ENCODE peak calls at places on chromosomes 3 and 15, in six cellular contexts. One of them, this sample, is unnamed.
A peak's percentile ranks its signal among the peaks of the same experiment; 100 is the strongest.

GRCh38 chr15:89817701-89818280 is 3.1 kb upstream of the ANPEP start:
- DNase-seq in CD8-positive, alpha-beta memory T cell: no peak
- DNase-seq in aorta: no peak
- DNase-seq in endothelial cell of umbilical vein: no peak
- DNase-seq in heart right ventricle: no peak
- DNase-seq in left ventricle myocardium inferior: no peak
- DNase-seq in this sample: no peak

GRCh38 chr3:195224980-195225580 is 45.9 kb downstream of the XXYLT1 start:
- DNase-seq in heart right ventricle: no peak
- DNase-seq in CD8-positive, alpha-beta memory T cell: no peak
- DNase-seq in endothelial cell of umbilical vein: no peak
- DNase-seq in aorta: peak; percentile 63
- DNase-seq in left ventricle myocardium inferior: no peak
- DNase-seq in this sample: no peak

GRCh38 chr3:124834723-124835718 is 52.1 kb downstream of the ITGB5 start:
- DNase-seq in CD8-positive, alpha-beta memory T cell: peak; percentile 26
- DNase-seq in heart right ventricle: no peak
- DNase-seq in aorta: no peak
- DNase-seq in endothelial cell of umbilical vein: peak; percentile 90
- DNase-seq in left ventricle myocardium inferior: peak; percentile 28
- DNase-seq in this sample: peak; percentile 44

GRCh38 chr15:74889390-74889881 is 406 bp upstream of the MPI start:
- DNase-seq in CD8-positive, alpha-beta memory T cell: no peak
- DNase-seq in endothelial cell of umbilical vein: no peak
- DNase-seq in heart right ventricle: peak; percentile 40
- DNase-seq in left ventricle myocardium inferior: peak; percentile 57
- DNase-seq in aorta: peak; percentile 82
- DNase-seq in this sample: no peak

GRCh38 chr15:98776607-98777281 is 128.4 kb downstream of the IGF1R start:
- DNase-seq in heart right ventricle: peak; percentile 33
- DNase-seq in endothelial cell of umbilical vein: no peak
- DNase-seq in CD8-positive, alpha-beta memory T cell: peak; percentile 26
- DNase-seq in aorta: no peak
- DNase-seq in left ventricle myocardium inferior: peak; percentile 42
- DNase-seq in this sample: no peak

GRCh38 chr15:65630760-65631159 is 9.0 kb downstream of the SLC24A1 start:
- DNase-seq in left ventricle myocardium inferior: no peak
- DNase-seq in aorta: no peak
- DNase-seq in heart right ventricle: no peak
- DNase-seq in endothelial cell of umbilical vein: no peak
- DNase-seq in CD8-positive, alpha-beta memory T cell: no peak
- DNase-seq in this sample: no peak

GRCh38 chr3:105157016-105157765 is 209.5 kb upstream of the ALCAM start:
- DNase-seq in CD8-positive, alpha-beta memory T cell: no peak
- DNase-seq in endothelial cell of umbilical vein: no peak
- DNase-seq in left ventricle myocardium inferior: no peak
- DNase-seq in heart right ventricle: no peak
- DNase-seq in aorta: no peak
- DNase-seq in this sample: no peak

GRCh38 chr3:194472290-194472920 is 14.4 kb downstream of the ATP13A3 start:
- DNase-seq in heart right ventricle: no peak
- DNase-seq in CD8-positive, alpha-beta memory T cell: peak; percentile 48
- DNase-seq in aorta: no peak
- DNase-seq in endothelial cell of umbilical vein: peak; percentile 67
- DNase-seq in left ventricle myocardium inferior: no peak
- DNase-seq in this sample: no peak

GRCh38 chr3:42814914-42815507 is 5.8 kb downstream of the ACKR2 start:
- DNase-seq in endothelial cell of umbilical vein: no peak
- DNase-seq in left ventricle myocardium inferior: no peak
- DNase-seq in aorta: no peak
- DNase-seq in CD8-positive, alpha-beta memory T cell: no peak
- DNase-seq in heart right ventricle: no peak
- DNase-seq in this sample: no peak

GRCh38 chr3:159127021-159127392 is 325.2 kb downstream of the MFSD1 start:
- DNase-seq in heart right ventricle: no peak
- DNase-seq in aorta: no peak
- DNase-seq in left ventricle myocardium inferior: no peak
- DNase-seq in endothelial cell of umbilical vein: no peak
- DNase-seq in CD8-positive, alpha-beta memory T cell: no peak
- DNase-seq in this sample: no peak

GRCh38 chr3:195544634-195545033 is 1.5 kb upstream of the PPP1R2 start:
- DNase-seq in aorta: peak; percentile 82
- DNase-seq in heart right ventricle: peak; percentile 48
- DNase-seq in left ventricle myocardium inferior: peak; percentile 48
- DNase-seq in CD8-positive, alpha-beta memory T cell: no peak
- DNase-seq in endothelial cell of umbilical vein: no peak
- DNase-seq in this sample: peak; percentile 38

GRCh38 chr3:11455977-11456376 is 183.8 kb downstream of the ATG7 start:
- DNase-seq in heart right ventricle: no peak
- DNase-seq in left ventricle myocardium inferior: no peak
- DNase-seq in CD8-positive, alpha-beta memory T cell: no peak
- DNase-seq in aorta: no peak
- DNase-seq in endothelial cell of umbilical vein: peak; percentile 24
- DNase-seq in this sample: no peak

GRCh38 chr15:68418611-68419161 is 13.3 kb downstream of the ITGA11 start:
- DNase-seq in left ventricle myocardium inferior: no peak
- DNase-seq in heart right ventricle: no peak
- DNase-seq in endothelial cell of umbilical vein: peak; percentile 43
- DNase-seq in CD8-positive, alpha-beta memory T cell: no peak
- DNase-seq in aorta: no peak
- DNase-seq in this sample: peak; percentile 70

GRCh38 chr15:92170897-92171296 is 222.8 kb upstream of the ST8SIA2 start:
- DNase-seq in aorta: no peak
- DNase-seq in CD8-positive, alpha-beta memory T cell: no peak
- DNase-seq in left ventricle myocardium inferior: no peak
- DNase-seq in endothelial cell of umbilical vein: no peak
- DNase-seq in heart right ventricle: no peak
- DNase-seq in this sample: no peak

GRCh38 chr3:149448331-149448831 is 26.1 kb upstream of the TM4SF4 start:
- DNase-seq in left ventricle myocardium inferior: no peak
- DNase-seq in endothelial cell of umbilical vein: peak; percentile 40
- DNase-seq in heart right ventricle: no peak
- DNase-seq in aorta: no peak
- DNase-seq in CD8-positive, alpha-beta memory T cell: no peak
- DNase-seq in this sample: no peak

GRCh38 chr3:35437381-35437780 is 201.9 kb upstream of the ARPP21 start:
- DNase-seq in aorta: no peak
- DNase-seq in heart right ventricle: no peak
- DNase-seq in CD8-positive, alpha-beta memory T cell: no peak
- DNase-seq in left ventricle myocardium inferior: no peak
- DNase-seq in endothelial cell of umbilical vein: no peak
- DNase-seq in this sample: no peak

GRCh38 chr15:91319715-91320059 is 219.6 kb downstream of the SV2B start:
- DNase-seq in endothelial cell of umbilical vein: no peak
- DNase-seq in left ventricle myocardium inferior: no peak
- DNase-seq in CD8-positive, alpha-beta memory T cell: no peak
- DNase-seq in aorta: no peak
- DNase-seq in heart right ventricle: no peak
- DNase-seq in this sample: no peak

GRCh38 chr3:184582583-184582982 is 21.0 kb downstream of the EPHB3 start:
- DNase-seq in left ventricle myocardium inferior: peak; percentile 57
- DNase-seq in CD8-positive, alpha-beta memory T cell: no peak
- DNase-seq in heart right ventricle: peak; percentile 54
- DNase-seq in endothelial cell of umbilical vein: no peak
- DNase-seq in aorta: peak; percentile 79
- DNase-seq in this sample: peak; percentile 79

GRCh38 chr3:155661730-155662129 is 83.1 kb downstream of the PLCH1 start:
- DNase-seq in heart right ventricle: no peak
- DNase-seq in endothelial cell of umbilical vein: no peak
- DNase-seq in CD8-positive, alpha-beta memory T cell: no peak
- DNase-seq in aorta: no peak
- DNase-seq in left ventricle myocardium inferior: no peak
- DNase-seq in this sample: no peak

GRCh38 chr3:158748237-158748828 is 16.1 kb upstream of the RARRES1 start:
- DNase-seq in CD8-positive, alpha-beta memory T cell: no peak
- DNase-seq in aorta: no peak
- DNase-seq in heart right ventricle: peak; percentile 40
- DNase-seq in left ventricle myocardium inferior: peak; percentile 33
- DNase-seq in endothelial cell of umbilical vein: peak; percentile 70
- DNase-seq in this sample: peak; percentile 66

GRCh38 chr3:169147246-169148008 is 516.1 kb downstream of the MECOM start:
- DNase-seq in heart right ventricle: peak; percentile 48
- DNase-seq in aorta: peak; percentile 76
- DNase-seq in CD8-positive, alpha-beta memory T cell: no peak
- DNase-seq in endothelial cell of umbilical vein: peak; percentile 89
- DNase-seq in left ventricle myocardium inferior: peak; percentile 51
- DNase-seq in this sample: peak; percentile 60

GRCh38 chr3:169148448-169149348 is 514.8 kb downstream of the MECOM start:
- DNase-seq in endothelial cell of umbilical vein: peak; percentile 90
- DNase-seq in CD8-positive, alpha-beta memory T cell: no peak
- DNase-seq in left ventricle myocardium inferior: no peak
- DNase-seq in aorta: no peak
- DNase-seq in heart right ventricle: no peak
- DNase-seq in this sample: no peak

GRCh38 chr3:169150343-169150742 is 513.2 kb downstream of the MECOM start:
- DNase-seq in heart right ventricle: no peak
- DNase-seq in left ventricle myocardium inferior: no peak
- DNase-seq in endothelial cell of umbilical vein: peak; percentile 71
- DNase-seq in CD8-positive, alpha-beta memory T cell: no peak
- DNase-seq in aorta: no peak
- DNase-seq in this sample: no peak

GRCh38 chr3:169150874-169151273 is 512.6 kb downstream of the MECOM start:
- DNase-seq in CD8-positive, alpha-beta memory T cell: no peak
- DNase-seq in endothelial cell of umbilical vein: no peak
- DNase-seq in heart right ventricle: no peak
- DNase-seq in aorta: no peak
- DNase-seq in left ventricle myocardium inferior: no peak
- DNase-seq in this sample: no peak

DNA sequence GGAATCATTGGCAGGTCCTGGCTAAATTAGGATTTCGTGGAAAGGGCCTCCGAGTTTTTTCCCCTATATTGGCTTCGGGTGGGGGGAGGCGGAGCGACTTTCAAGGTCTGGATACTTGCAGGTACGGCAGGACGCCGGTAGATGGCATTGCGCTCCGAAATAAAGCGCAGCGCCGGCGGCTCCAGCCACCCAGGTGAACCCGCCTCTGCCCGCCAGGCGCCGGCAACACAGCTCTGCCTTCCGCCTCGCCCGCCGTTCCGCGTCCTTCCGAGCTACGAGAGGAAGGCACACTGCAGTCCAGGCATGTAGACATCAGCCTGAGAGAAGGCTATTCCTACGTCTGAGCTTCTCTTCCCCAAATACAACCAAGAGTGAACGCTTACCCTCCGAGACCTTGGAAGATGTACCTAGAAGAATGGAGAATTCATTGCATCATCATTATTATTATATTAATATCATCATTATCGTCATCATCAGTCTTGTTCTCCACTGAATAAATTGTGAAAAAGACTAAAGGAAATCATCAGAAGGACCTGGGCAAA is 514.1 kb downstream of the MECOM start:
- DNase-seq in aorta: peak; percentile 94
- DNase-seq in endothelial cell of umbilical vein: peak; percentile 93
- DNase-seq in left ventricle myocardium inferior: peak; percentile 81
- DNase-seq in CD8-positive, alpha-beta memory T cell: peak; percentile 43
- DNase-seq in heart right ventricle: peak; percentile 84
- DNase-seq in this sample: peak; percentile 80
- H3K27ac ChIP-seq in aorta: no peak overlapping the region
- H3K27ac ChIP-seq in endothelial cell of umbilical vein: peak overlapping the region; percentile 82
- H3K27ac ChIP-seq in left ventricle myocardium inferior: peak overlapping the region; percentile 91
- H3K27ac ChIP-seq in CD8-positive, alpha-beta memory T cell: no peak overlapping the region
- H3K27ac ChIP-seq in heart right ventricle: peak overlapping the region; percentile 93
- H3K27ac ChIP-seq in this sample: no peak overlapping the region

DNA sequence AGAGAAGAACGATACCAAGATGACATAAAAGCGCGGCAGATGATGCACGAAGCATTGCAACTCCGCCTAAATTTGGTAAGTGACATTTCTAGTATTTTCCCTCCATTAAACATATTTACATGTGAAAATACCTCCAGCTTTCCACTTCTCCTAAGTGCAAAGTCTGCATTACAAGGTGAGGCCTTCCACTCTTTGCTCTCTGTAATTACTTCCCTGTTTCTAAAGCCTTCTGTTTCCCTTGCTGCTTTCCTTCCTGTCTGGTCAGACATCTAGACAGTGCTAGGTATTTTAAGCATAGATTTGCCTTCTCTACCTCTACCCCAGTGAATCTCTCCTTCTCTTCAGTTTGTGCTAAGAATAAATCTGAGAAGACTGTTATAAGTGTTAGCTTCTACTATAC is 1.9 kb downstream of the P2RY12 start:
- DNase-seq in aorta: no peak
- DNase-seq in CD8-positive, alpha-beta memory T cell: no peak
- DNase-seq in heart right ventricle: no peak
- DNase-seq in endothelial cell of umbilical vein: no peak
- DNase-seq in left ventricle myocardium inferior: no peak
- DNase-seq in this sample: no peak
- H3K27ac ChIP-seq in aorta: no peak overlapping the region
- H3K27ac ChIP-seq in CD8-positive, alpha-beta memory T cell: no peak overlapping the region
- H3K27ac ChIP-seq in heart right ventricle: no peak overlapping the region
- H3K27ac ChIP-seq in endothelial cell of umbilical vein: no peak overlapping the region
- H3K27ac ChIP-seq in left ventricle myocardium inferior: no peak overlapping the region
- H3K27ac ChIP-seq in this sample: no peak overlapping the region

GRCh38 chr3:67686067-67686466 is 31.7 kb upstream of the SUCLG2 start:
- DNase-seq in endothelial cell of umbilical vein: no peak
- DNase-seq in CD8-positive, alpha-beta memory T cell: no peak
- DNase-seq in aorta: no peak
- DNase-seq in left ventricle myocardium inferior: no peak
- DNase-seq in heart right ventricle: no peak
- DNase-seq in this sample: no peak
- H3K27ac ChIP-seq in endothelial cell of umbilical vein: no peak overlapping the region
- H3K27ac ChIP-seq in CD8-positive, alpha-beta memory T cell: no peak overlapping the region
- H3K27ac ChIP-seq in aorta: no peak overlapping the region
- H3K27ac ChIP-seq in left ventricle myocardium inferior: no peak overlapping the region
- H3K27ac ChIP-seq in heart right ventricle: no peak overlapping the region
- H3K27ac ChIP-seq in this sample: no peak overlapping the region

GRCh38 chr3:99635348-99635747 is 3.0 kb upstream of the COL8A1 start:
- DNase-seq in aorta: no peak
- DNase-seq in CD8-positive, alpha-beta memory T cell: no peak
- DNase-seq in heart right ventricle: no peak
- DNase-seq in left ventricle myocardium inferior: no peak
- DNase-seq in endothelial cell of umbilical vein: no peak
- DNase-seq in this sample: no peak

GRCh38 chr3:99637041-99637380 is 1.4 kb upstream of the COL8A1 start:
- DNase-seq in CD8-positive, alpha-beta memory T cell: no peak
- DNase-seq in aorta: no peak
- DNase-seq in endothelial cell of umbilical vein: peak; percentile 89
- DNase-seq in left ventricle myocardium inferior: no peak
- DNase-seq in heart right ventricle: no peak
- DNase-seq in this sample: no peak

GRCh38 chr3:99637381-99638111 is 848 bp upstream of the COL8A1 start:
- DNase-seq in left ventricle myocardium inferior: peak; percentile 19
- DNase-seq in heart right ventricle: peak; percentile 15
- DNase-seq in endothelial cell of umbilical vein: peak; percentile 94
- DNase-seq in CD8-positive, alpha-beta memory T cell: no peak
- DNase-seq in aorta: peak; percentile 79
- DNase-seq in this sample: peak; percentile 73

GRCh38 chr3:99633887-99634558 is 4.4 kb upstream of the COL8A1 start:
- DNase-seq in CD8-positive, alpha-beta memory T cell: no peak
- DNase-seq in aorta: no peak
- DNase-seq in endothelial cell of umbilical vein: peak; percentile 55
- DNase-seq in heart right ventricle: no peak
- DNase-seq in left ventricle myocardium inferior: no peak
- DNase-seq in this sample: no peak

DNA sequence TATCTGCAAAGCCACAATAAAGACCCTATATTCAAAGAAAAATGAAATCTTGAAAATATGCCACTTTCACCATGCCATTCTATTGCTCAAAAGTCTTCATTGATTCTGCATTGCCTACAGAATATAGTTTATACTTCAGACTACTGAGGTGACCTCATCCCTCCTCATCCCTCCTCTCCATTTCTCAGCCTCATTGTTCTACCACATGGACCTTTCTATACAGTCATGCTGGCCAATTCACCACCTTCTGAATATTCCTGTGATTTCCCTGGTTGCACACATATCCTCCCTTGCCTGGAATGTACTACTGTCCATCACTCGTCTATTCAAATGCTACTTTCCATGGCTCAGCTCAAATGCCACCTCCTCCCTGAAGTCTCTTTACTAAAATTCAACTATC is 3.5 kb upstream of the COL8A1 start:
- DNase-seq in left ventricle myocardium inferior: no peak
- DNase-seq in endothelial cell of umbilical vein: no peak
- DNase-seq in CD8-positive, alpha-beta memory T cell: no peak
- DNase-seq in aorta: no peak
- DNase-seq in heart right ventricle: no peak
- DNase-seq in this sample: no peak
- H3K27ac ChIP-seq in left ventricle myocardium inferior: no peak overlapping the region
- H3K27ac ChIP-seq in endothelial cell of umbilical vein: peak overlapping the region; percentile 23
- H3K27ac ChIP-seq in CD8-positive, alpha-beta memory T cell: no peak overlapping the region
- H3K27ac ChIP-seq in aorta: no peak overlapping the region
- H3K27ac ChIP-seq in heart right ventricle: no peak overlapping the region
- H3K27ac ChIP-seq in this sample: peak overlapping the region; percentile 92

This sample was measured in tibial artery.